ENCODE peak calls at places on chromosome 11, in five cellular contexts. R is T47D, V is SK-N-SH, W is H1, T is HepG2. C is an unnamed sample.

GRCh38 chr11:120061036-120061760 is 76.7 kb downstream of the TRIM29 start:
- DNase-seq in V (no peak), W (peak), T (no peak), R (no peak), C (no peak)

GRCh38 chr11:35227551-35228341 is 88.8 kb downstream of the CD44 start:
- DNase-seq in W (no peak), V (no peak), T (no peak), R (no peak), C (no peak)

GRCh38 chr11:2088284-2088683 is 50.9 kb downstream of the IGF2 start:
- DNase-seq in W (no peak), T (no peak), R (no peak), V (no peak), C (peak)

GRCh38 chr11:128888034-128888985 is 2.8 kb upstream of the KCNJ5 start:
- DNase-seq in V (no peak), R (no peak), W (peak), T (no peak), C (no peak)

GRCh38 chr11:102006835-102007566 is 40.2 kb upstream of the CFAP300 start:
- DNase-seq in R (peak), W (no peak), T (peak), V (no peak), C (no peak)

GRCh38 chr11:111097191-111097590 is 148.3 kb upstream of the POU2AF2 start:
- DNase-seq in R (peak), T (peak), V (no peak), W (no peak), C (peak)

GRCh38 chr11:15826008-15826650 is 530.2 kb downstream of the SOX6 start:
- DNase-seq in V (no peak), T (no peak), W (no peak), R (no peak), C (no peak)

GRCh38 chr11:64204464-64204989 is 2.0 kb upstream of the FERMT3 start:
- DNase-seq in V (peak), W (peak), T (peak), R (peak), C (peak)

GRCh38 chr11:66976048-66976467 is 954 bp downstream of the C11orf86 start:
- DNase-seq in W (peak), V (peak), T (peak), R (no peak), C (peak)

GRCh38 chr11:104672897-104673296 is 225.4 kb downstream of the CASP12 start:
- DNase-seq in T (no peak), W (no peak), V (no peak), R (no peak), C (no peak)

GRCh38 chr11:4626207-4627105 is 10.8 kb upstream of the OR51D1 start:
- DNase-seq in T (peak), R (peak), V (peak), W (peak), C (peak)

GRCh38 chr11:65872555-65873279 is at the start of gene EFEMP2:
- DNase-seq in V (peak), R (no peak), T (no peak), W (peak), C (no peak)

GRCh38 chr11:65869643-65870306 is 2.8 kb downstream of the EFEMP2 start:
- DNase-seq in V (no peak), T (no peak), W (no peak), R (no peak), C (no peak)

GRCh38 chr11:65871811-65872548 is 620 bp downstream of the EFEMP2 start:
- DNase-seq in R (no peak), V (peak), W (peak), T (no peak), C (no peak)

GRCh38 chr11:65870307-65870658 is 2.3 kb downstream of the EFEMP2 start:
- DNase-seq in V (no peak), T (no peak), W (no peak), R (no peak), C (no peak)

GRCh38 chr11:65870706-65871681 is 1.6 kb downstream of the EFEMP2 start:
- DNase-seq in W (no peak), R (no peak), T (no peak), V (no peak), C (no peak)
- TF ChIP-seq JUND in W (no peak), R (no peak), T (no peak), V (no peak), C (no peak)

DNA sequence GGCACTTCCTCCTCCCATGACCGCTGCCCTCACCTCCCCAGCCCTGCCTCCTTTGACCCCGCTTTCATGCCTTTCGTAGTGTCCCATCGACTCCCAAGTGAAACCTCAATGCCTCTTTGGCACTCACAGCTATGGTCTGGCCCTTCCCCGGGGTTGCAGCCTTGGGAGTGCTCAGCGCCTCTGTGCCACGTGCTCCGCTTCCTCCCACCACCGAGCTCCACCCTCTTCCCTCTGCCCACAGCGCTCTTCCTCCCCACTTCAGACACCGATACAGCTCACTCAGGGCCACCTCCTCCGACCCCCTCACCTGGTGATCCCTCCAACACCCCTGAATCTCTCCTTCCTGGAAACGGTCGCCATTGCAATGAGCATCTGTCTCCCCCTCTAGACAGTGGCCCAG is 16.6 kb upstream of the SCGB1A1 start:
- DNase-seq in V (no peak), R (no peak), T (no peak), W (no peak), C (no peak)
- TF ChIP-seq JUND in V (no peak), R (no peak), T (no peak), W (no peak), C (no peak)

GRCh38 chr11:27456140-27456801 is 16.3 kb downstream of the LGR4 start:
- DNase-seq in R (no peak), W (no peak), T (peak), V (no peak), C (no peak)
- TF ChIP-seq JUND in R (no peak), W (no peak), T (no peak), V (peak), C (no peak)

DNA sequence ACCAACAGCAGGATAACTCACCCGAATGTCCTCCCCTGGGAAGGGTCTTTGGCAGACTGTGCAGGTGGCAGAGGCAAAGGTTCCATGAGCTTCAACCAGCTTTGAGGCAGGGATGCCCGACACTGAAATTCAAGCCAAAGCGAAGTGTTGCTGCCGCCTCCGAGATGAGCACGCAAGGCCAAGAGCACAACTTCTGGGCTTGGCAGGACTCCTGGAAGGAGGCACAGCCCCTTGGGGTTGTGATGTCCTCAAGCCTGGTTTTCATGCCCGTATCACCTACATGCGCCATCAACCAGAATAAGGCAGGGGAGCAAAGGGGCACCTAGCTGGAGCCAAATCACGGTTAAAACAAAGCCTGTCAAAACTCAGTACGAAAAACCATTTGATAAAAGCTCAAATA is 5.7 kb downstream of the SIRT3 start:
- DNase-seq in T (no peak), W (no peak), V (no peak), R (no peak), C (no peak)
- TF ChIP-seq JUND in T (no peak), W (no peak), V (no peak), R (no peak), C (no peak)

DNA sequence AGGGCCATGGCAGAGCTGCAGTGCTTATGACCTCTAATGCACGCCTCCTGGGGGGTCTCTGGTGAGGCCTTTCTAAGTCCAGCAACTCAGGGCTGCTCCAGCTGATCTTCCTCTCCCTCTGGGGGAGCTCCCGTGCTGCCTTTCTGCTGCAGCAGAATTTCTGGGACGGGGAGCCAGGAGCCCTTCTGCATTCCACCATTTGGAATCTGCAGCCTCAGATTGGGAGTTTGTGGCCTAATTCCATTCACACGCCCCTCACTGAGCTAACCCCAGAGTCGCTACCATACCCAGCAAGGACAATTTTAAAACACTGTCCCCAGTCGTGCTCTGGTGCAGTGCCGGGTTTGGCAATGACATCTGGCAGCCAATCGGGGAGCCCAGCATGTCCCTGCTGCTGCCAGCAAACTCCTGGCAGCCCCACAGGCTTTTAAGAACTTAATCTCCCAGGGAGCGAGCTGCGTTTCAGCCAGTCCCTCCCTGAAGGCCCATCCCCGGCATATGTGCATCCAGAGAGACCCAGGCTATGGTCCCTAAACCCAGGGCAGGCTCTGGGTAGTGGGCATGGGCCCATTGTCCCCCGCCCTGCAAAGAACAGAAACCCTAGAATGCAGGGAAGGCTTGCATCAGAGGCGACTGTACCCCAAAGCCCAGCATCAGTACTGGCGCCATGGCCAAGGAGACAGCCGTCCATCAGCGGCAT is 4.7 kb downstream of the SHANK2 start:
- DNase-seq in T (no peak), V (no peak), R (no peak), W (no peak), C (no peak)
- TF ChIP-seq JUND in T (no peak), V (no peak), R (no peak), W (no peak), C (no peak)

GRCh38 chr11:68841718-68842426 is at the start of gene CPT1A:
- DNase-seq in R (peak), V (peak), W (peak), T (no peak), C (peak)
- TF ChIP-seq JUND in R (no peak), V (no peak), W (no peak), T (no peak), C (no peak)

DNA sequence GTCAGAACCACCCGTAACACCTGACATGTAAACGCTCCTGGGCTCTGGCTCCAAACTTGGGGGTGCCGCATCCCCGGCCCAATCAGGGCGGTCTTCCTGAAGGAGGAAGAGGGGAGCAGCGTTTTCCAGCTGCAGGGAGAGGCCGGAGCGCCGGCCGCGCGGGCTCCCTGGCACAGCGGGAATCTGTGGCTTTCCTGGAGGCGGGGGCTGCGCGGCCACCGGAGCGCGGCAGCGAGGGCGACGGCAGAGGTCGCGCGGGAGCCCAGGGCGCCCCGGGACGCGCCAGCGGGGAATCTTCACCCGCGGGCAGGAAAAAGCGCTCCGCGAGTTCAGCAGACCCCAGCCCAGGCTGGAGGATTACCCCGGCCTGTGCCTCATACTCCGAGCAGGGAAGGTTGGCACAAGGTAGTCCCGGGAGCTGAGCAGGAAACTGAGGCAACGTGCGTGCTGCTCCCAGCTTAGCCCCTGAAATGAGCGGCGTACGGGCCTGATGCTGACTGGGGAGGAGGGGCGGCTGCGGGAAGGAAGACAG is 600 bp upstream of the ESAM start:
- DNase-seq in W (no peak), R (peak), V (peak), T (no peak), C (peak)
- TF ChIP-seq JUND in W (no peak), R (no peak), V (no peak), T (no peak), C (no peak)

GRCh38 chr11:115716577-115717214 is 212.5 kb upstream of the CADM1 start:
- DNase-seq in R (no peak), T (no peak), V (no peak), W (no peak), C (no peak)
- TF ChIP-seq JUND in R (no peak), T (no peak), V (no peak), W (no peak), C (no peak)

GRCh38 chr11:115379528-115379927 is 124.7 kb downstream of the CADM1 start:
- DNase-seq in W (no peak), T (no peak), R (no peak), V (no peak), C (no peak)

GRCh38 chr11:115383431-115383830 is 120.8 kb downstream of the CADM1 start:
- DNase-seq in R (no peak), T (no peak), V (no peak), W (no peak), C (no peak)

GRCh38 chr11:115377882-115378296 is 126.3 kb downstream of the CADM1 start:
- DNase-seq in W (no peak), T (peak), R (peak), V (no peak), C (no peak)
- TF ChIP-seq JUND in W (no peak), T (peak), R (no peak), V (no peak), C (no peak)

C was measured in K562.